ENCODE peak calls at places on chromosome 6, in eight cellular contexts. I is ELR, O is HS-5, W is astrocyte of the spinal cord, T is NCI-H345, U is NCI-H2171, L is smooth muscle cell of the brain vasculature, B is NCI-H1436 treated with DMSO at 0.1 percent for 48 hours. F is an unnamed sample.

GRCh38 chr6:37021356-37022129 is 16.1 kb downstream of the FGD2 start:
- DNase-seq in U (no peak), W (peak; percentile 63), I (peak; percentile 61), T (no peak), O (peak; percentile 36), L (peak; percentile 32), B (no peak), F (peak; percentile 46)

GRCh38 chr6:107493158-107494057 is 3.5 kb downstream of the SOBP start:
- DNase-seq in U (peak; percentile 31), B (no peak), T (peak; percentile 45), W (peak; percentile 37), I (peak; percentile 41), O (no peak), L (no peak), F (peak; percentile 54)

GRCh38 chr6:144349690-144350132 is 64.6 kb downstream of the UTRN start:
- DNase-seq in B (no peak), U (no peak), W (peak; percentile 84), T (no peak), I (peak; percentile 72), O (peak; percentile 26), L (peak; percentile 49), F (peak; percentile 72)

GRCh38 chr6:14381225-14381887 is 263.8 kb downstream of the CD83 start:
- DNase-seq in T (peak; percentile 80), I (no peak), U (no peak), B (no peak), W (no peak), L (no peak), O (no peak), F (no peak)

GRCh38 chr6:148445620-148446019 is 103.0 kb downstream of the SASH1 start:
- DNase-seq in W (peak; percentile 78), B (no peak), I (peak; percentile 94), L (no peak), T (no peak), O (peak; percentile 65), U (no peak), F (peak; percentile 82)

GRCh38 chr6:91633374-91634184 is 1046.7 kb upstream of the MAP3K7 start:
- DNase-seq in I (no peak), U (no peak), T (no peak), W (no peak), B (no peak), L (no peak), O (no peak), F (no peak)

GRCh38 chr6:33990061-33990541 is 155.8 kb downstream of the GRM4 start:
- DNase-seq in U (no peak), I (no peak), T (no peak), W (no peak), B (no peak), O (no peak), L (no peak), F (no peak)

GRCh38 chr6:28488916-28489365 is 26.7 kb downstream of the GPX6 start:
- DNase-seq in L (no peak), U (no peak), W (peak; percentile 75), B (no peak), I (peak; percentile 85), O (peak; percentile 62), T (no peak), F (peak; percentile 85)

GRCh38 chr6:87322304-87323212 is at the start of gene SMIM8:
- DNase-seq in O (peak; percentile 19), W (peak; percentile 75), I (peak; percentile 84), B (no peak), U (peak; percentile 82), T (peak; percentile 53), L (peak; percentile 24), F (peak; percentile 83)

GRCh38 chr6:166500246-166500645 is 86.2 kb downstream of the RAMACL start:
- DNase-seq in W (no peak), B (no peak), L (no peak), U (no peak), T (no peak), I (no peak), O (no peak), F (no peak)

GRCh38 chr6:111122458-111123286 is 35.4 kb downstream of the SLC16A10 start:
- DNase-seq in I (no peak), U (peak; percentile 51), B (no peak), O (no peak), L (no peak), T (peak; percentile 10), W (no peak), F (no peak)

GRCh38 chr6:52984247-52984646 is 10.8 kb downstream of the GSTA4 start:
- DNase-seq in U (no peak), I (peak; percentile 4), W (peak; percentile 39), B (no peak), L (no peak), O (no peak), T (no peak), F (peak; percentile 46)

F was measured in Daoy.